ENCODE peak calls at places on chromosomes 11 and 22, in eight cellular contexts. T, X, P, N, Y, R, I and J are unnamed samples.

GRCh38 chr11:102974552-102975280 is 19.2 kb upstream of the MMP13 start:
- DNase-seq in R (no peak), P (no peak), T (peak), I (no peak), Y (peak), X (no peak), N (no peak), J (no peak)

GRCh38 chr11:83156996-83157754 is at the start of gene PCF11:
- DNase-seq in P (peak), N (no peak), T (peak), Y (no peak), R (no peak), I (no peak), X (no peak), J (no peak)

GRCh38 chr11:102452461-102453285 is at the start of gene TMEM123:
- DNase-seq in T (peak), I (peak), R (no peak), N (peak), X (peak), Y (peak), P (peak), J (peak)

GRCh38 chr11:13339196-13340153 is 61.9 kb downstream of the BMAL1 start:
- DNase-seq in T (peak), X (no peak), I (no peak), P (no peak), Y (peak), R (peak), N (no peak), J (no peak)

GRCh38 chr11:70176940-70177689 is 26.0 kb upstream of the FADD start:
- DNase-seq in Y (no peak), R (no peak), P (peak), T (peak), N (peak), X (no peak), I (no peak), J (peak)

GRCh38 chr11:12119502-12119901 is 9.1 kb downstream of the MICAL2 start:
- DNase-seq in Y (peak), P (no peak), I (no peak), R (no peak), T (no peak), N (no peak), X (no peak), J (no peak)

GRCh38 chr11:124748100-124748418 is 4.0 kb downstream of the VSIG2 start:
- DNase-seq in I (no peak), X (no peak), P (peak), R (no peak), T (no peak), N (no peak), Y (no peak), J (no peak)

GRCh38 chr11:120539681-120540369 is 28.3 kb downstream of the GRIK4 start:
- DNase-seq in N (no peak), P (no peak), Y (peak), X (no peak), R (peak), I (no peak), T (peak), J (no peak)

GRCh38 chr11:126547161-126547560 is 191.7 kb downstream of the ST3GAL4 start:
- DNase-seq in N (no peak), X (no peak), T (no peak), P (no peak), Y (peak), R (peak), I (no peak), J (no peak)

GRCh38 chr11:85809881-85810280 is 1.1 kb downstream of the SYTL2 start:
- DNase-seq in I (no peak), N (peak), X (no peak), P (peak), R (no peak), T (no peak), Y (no peak), J (peak)

GRCh38 chr11:88246680-88247079 is 71.4 kb upstream of the RAB38 start:
- DNase-seq in X (no peak), T (peak), N (no peak), R (peak), I (no peak), P (no peak), Y (peak), J (no peak)

GRCh38 chr22:44701824-44702478 is at the start of gene PRR5:
- DNase-seq in N (peak), P (peak), Y (no peak), X (peak), R (peak), T (peak), I (no peak), J (peak)

GRCh38 chr22:17305076-17305475 is 64.2 kb upstream of the CECR2 start:
- DNase-seq in N (no peak), Y (no peak), P (no peak), I (no peak), R (no peak), T (no peak), X (no peak), J (no peak)

GRCh38 chr11:93717501-93717900 is 23.8 kb downstream of the TAF1D start:
- DNase-seq in I (no peak), Y (no peak), P (no peak), T (no peak), X (no peak), N (no peak), R (no peak), J (no peak)

GRCh38 chr11:93715797-93716396 is 25.4 kb downstream of the TAF1D start:
- DNase-seq in P (no peak), I (no peak), Y (no peak), T (no peak), R (no peak), X (no peak), N (no peak), J (no peak)

GRCh38 chr11:93718057-93718563 is 23.2 kb downstream of the TAF1D start:
- DNase-seq in N (no peak), P (peak), I (no peak), T (no peak), Y (no peak), R (no peak), X (no peak), J (no peak)

GRCh38 chr11:93720522-93720921 is 20.8 kb downstream of the TAF1D start:
- DNase-seq in Y (no peak), N (no peak), P (no peak), I (no peak), T (no peak), X (no peak), R (no peak), J (no peak)

GRCh38 chr11:93719310-93719709 is 22.0 kb downstream of the TAF1D start:
- DNase-seq in Y (no peak), I (no peak), P (no peak), X (no peak), T (no peak), R (no peak), N (no peak), J (no peak)
- TF ChIP-seq CTCF in Y (no peak), I (no peak), P (no peak), X (no peak), T (no peak), R (no peak), N (no peak), J (no peak)

DNA sequence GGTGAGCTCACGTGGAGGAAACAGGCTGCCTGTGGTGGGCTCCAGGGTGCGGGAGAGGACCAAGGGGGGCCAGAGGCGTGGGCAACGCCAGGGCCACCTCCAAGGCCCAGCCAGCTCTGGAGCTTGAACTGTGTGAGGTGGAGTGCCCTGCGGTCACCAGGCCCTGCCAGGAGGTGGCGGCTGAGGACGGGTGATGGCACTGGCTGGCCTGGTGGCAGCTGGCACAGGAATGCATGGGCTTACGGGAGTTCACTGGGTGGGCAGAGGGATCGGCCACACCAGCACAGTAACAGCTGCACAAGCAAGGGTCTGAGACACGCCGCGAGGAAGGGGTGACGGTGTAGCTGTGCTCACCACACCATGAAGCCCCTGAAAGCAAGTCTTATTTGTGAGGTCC is 15.8 kb downstream of the TOLLIP start:
- DNase-seq in R (no peak), X (no peak), N (no peak), Y (no peak), P (no peak), T (peak), I (no peak), J (no peak)
- TF ChIP-seq CTCF in R (peak), X (no peak), N (peak), Y (peak), P (no peak), T (peak), I (no peak), J (no peak)

GRCh38 chr11:123203471-123203870 is 8.4 kb upstream of the CLMP start:
- DNase-seq in T (no peak), P (no peak), Y (no peak), N (no peak), X (no peak), I (no peak), R (no peak), J (no peak)
- TF ChIP-seq CTCF in T (no peak), P (no peak), Y (no peak), N (no peak), X (no peak), I (no peak), R (no peak), J (no peak)

GRCh38 chr22:32378703-32379272 is 21.1 kb downstream of the RFPL3 start:
- DNase-seq in Y (peak), T (peak), I (no peak), R (no peak), X (no peak), N (peak), P (no peak), J (no peak)
- TF ChIP-seq CTCF in Y (peak), T (peak), I (no peak), R (peak), X (no peak), N (peak), P (peak), J (no peak)